ENCODE peak calls at places on chromosomes 12 and 14, in five cellular contexts. F is transverse colon, W is PC-9, X is mammary epithelial cell, U is SK-N-SH. L is an unnamed sample.
A peak's percentile ranks its signal among the peaks of the same experiment; 100 is the strongest.

GRCh38 chr14:36661506-36662257 is at the start of gene PAX9:
- DNase-seq in W (peak; percentile 75), F (peak; percentile 86), U (peak; percentile 78), X (peak; percentile 87), L (peak; percentile 82)

GRCh38 chr12:57205931-57206330 is 10.7 kb upstream of the NXPH4 start:
- DNase-seq in W (no peak), F (no peak), X (no peak), U (no peak), L (no peak)

GRCh38 chr14:81172353-81172752 is 48.4 kb downstream of the GTF2A1 start:
- DNase-seq in U (no peak), X (no peak), W (no peak), F (no peak), L (no peak)

GRCh38 chr12:79737875-79738718 is 47.3 kb upstream of the PAWR start:
- DNase-seq in F (peak; percentile 57), W (peak; percentile 63), U (peak; percentile 28), X (peak; percentile 57), L (peak; percentile 43)

GRCh38 chr12:92365333-92365732 is 219.7 kb upstream of the BTG1 start:
- DNase-seq in F (no peak), X (no peak), W (no peak), U (no peak), L (no peak)

GRCh38 chr12:1741154-1741949 is 50.5 kb downstream of the ADIPOR2 start:
- DNase-seq in U (no peak), X (peak; percentile 9), F (no peak), W (peak; percentile 42), L (no peak)

GRCh38 chr12:2967651-2968050 is 8.5 kb downstream of the TEAD4 start:
- DNase-seq in X (no peak), U (no peak), W (no peak), F (peak; percentile 33), L (no peak)

GRCh38 chr12:80593766-80594165 is 113.7 kb upstream of the MYF6 start:
- DNase-seq in X (peak; percentile 2), W (no peak), U (no peak), F (no peak), L (no peak)

GRCh38 chr12:52313926-52314325 is 7.3 kb downstream of the KRT83 start:
- DNase-seq in U (no peak), F (no peak), W (no peak), X (no peak), L (no peak)

GRCh38 chr14:67643671-67644070 is 24.0 kb downstream of the ARG2 start:
- DNase-seq in W (peak; percentile 55), U (no peak), F (no peak), X (peak; percentile 12), L (no peak)

GRCh38 chr12:233615-233968 is 19.6 kb upstream of the SLC6A12 start:
- DNase-seq in F (no peak), W (no peak), U (no peak), X (no peak), L (no peak)

GRCh38 chr12:71710276-71711125 is 24.6 kb downstream of the TMEM19 start:
- DNase-seq in X (peak; percentile 97), U (no peak), W (peak; percentile 90), F (no peak), L (no peak)

GRCh38 chr12:106345739-106346138 is 11.8 kb upstream of the POLR3B start:
- DNase-seq in U (peak; percentile 25), W (peak; percentile 40), X (peak; percentile 96), F (no peak), L (peak; percentile 39)

GRCh38 chr14:68696721-68697495 is 96.0 kb downstream of the ZFP36L1 start:
- DNase-seq in X (no peak), F (no peak), U (no peak), W (peak; percentile 20), L (no peak)

GRCh38 chr12:86186449-86186848 is 69.7 kb downstream of the MGAT4C start:
- DNase-seq in X (peak; percentile 2), U (no peak), W (no peak), F (no peak), L (no peak)

GRCh38 chr12:93794738-93795137 is 117.6 kb downstream of the CRADD start:
- DNase-seq in X (no peak), F (no peak), W (no peak), U (no peak), L (no peak)

GRCh38 chr12:15824516-15824915 is 35.3 kb upstream of the EPS8 start:
- DNase-seq in X (no peak), U (no peak), F (no peak), W (no peak), L (no peak)

GRCh38 chr12:15897433-15897832 is 13.7 kb upstream of the DERA start:
- DNase-seq in X (no peak), F (no peak), U (no peak), W (no peak), L (no peak)

GRCh38 chr12:110689002-110689600 is at the start of gene HVCN1:
- DNase-seq in X (no peak), F (peak; percentile 60), U (peak; percentile 77), W (no peak), L (no peak)

GRCh38 chr12:107514887-107515445 is 170.6 kb upstream of the PWP1 start:
- DNase-seq in W (peak; percentile 89), F (no peak), U (no peak), X (no peak), L (no peak)

DNA sequence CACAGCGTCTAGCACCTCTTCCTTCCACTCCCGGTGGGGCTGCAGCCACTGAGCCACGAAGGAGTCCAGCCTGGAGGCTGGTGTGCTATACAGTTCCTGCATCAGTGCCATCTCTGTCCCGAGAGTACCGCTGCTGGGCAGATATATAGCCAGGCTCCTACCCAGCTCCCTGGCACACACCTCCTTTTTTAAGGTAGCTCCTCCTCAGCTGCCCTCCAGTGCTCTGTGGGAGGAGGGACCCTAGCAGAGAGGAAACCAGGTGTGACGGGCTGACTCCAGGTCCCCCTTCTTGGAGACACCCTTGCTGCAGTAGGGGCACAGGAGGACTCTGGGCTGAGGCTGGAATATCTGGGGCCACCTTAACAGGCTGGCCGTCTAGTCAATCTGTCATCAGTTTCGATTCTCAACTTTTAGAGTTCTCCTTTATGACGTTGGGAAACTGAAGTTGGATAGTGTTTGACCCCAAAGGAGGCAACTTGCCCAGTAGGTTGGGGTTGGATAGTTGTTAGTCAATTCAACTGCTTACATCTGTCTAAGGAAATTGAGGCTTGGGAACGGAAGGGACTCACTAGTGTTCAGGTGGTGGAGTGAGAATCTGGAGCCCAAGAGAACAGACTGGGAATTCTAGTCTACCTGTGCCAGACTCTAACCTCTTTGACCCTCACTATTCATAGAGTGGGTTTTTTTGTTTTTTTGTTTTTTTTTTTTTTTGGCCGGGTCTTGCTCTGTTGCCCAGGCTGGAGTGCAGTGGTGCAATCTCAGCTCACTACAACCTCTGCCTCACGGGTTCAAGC is at the start of gene OASL:
- DNase-seq in X (peak; percentile 88), W (peak; percentile 77), F (peak; percentile 77), U (peak; percentile 34), L (no peak)
- H3K4me3 ChIP-seq in X (peak within 1 kb of the TSS; percentile 32), W (peak within 1 kb of the TSS; percentile 47), F (peak within 1 kb of the TSS; percentile 29), U (peak within 1 kb of the TSS; percentile 37), L (peak within 1 kb of the TSS; percentile 27)

GRCh38 chr12:132194056-132194455 is 49.8 kb downstream of the NOC4L start:
- DNase-seq in W (no peak), F (no peak), X (no peak), U (no peak), L (no peak)
- TF ChIP-seq CTCF in W (peak; percentile 57), F (no peak), X (peak; percentile 35), U (peak; percentile 44), L (peak; percentile 16)

GRCh38 chr12:120394483-120395367 is 25.8 kb upstream of the MSI1 start:
- DNase-seq in F (peak; percentile 70), U (no peak), X (peak; percentile 51), W (peak; percentile 88), L (peak; percentile 92)

GRCh38 chr12:120399531-120399930 is 30.6 kb upstream of the MSI1 start:
- DNase-seq in U (no peak), X (no peak), F (no peak), W (no peak), L (no peak)

GRCh38 chr12:120402217-120402616 is 33.3 kb upstream of the MSI1 start:
- DNase-seq in W (no peak), X (no peak), U (peak; percentile 39), F (no peak), L (no peak)

GRCh38 chr12:120397827-120398563 is 29.0 kb upstream of the MSI1 start:
- DNase-seq in W (no peak), U (no peak), X (no peak), F (no peak), L (peak; percentile 30)
- H3K4me3 ChIP-seq in W (no peak overlapping the region), U (no peak overlapping the region), X (no peak overlapping the region), F (no peak overlapping the region), L (no peak overlapping the region)

GRCh38 chr14:92905667-92906066 is 17.3 kb upstream of the CHGA start:
- DNase-seq in X (no peak), W (no peak), F (no peak), U (no peak), L (no peak)

GRCh38 chr14:92903359-92903758 is 19.6 kb upstream of the CHGA start:
- DNase-seq in X (no peak), W (no peak), F (no peak), U (no peak), L (no peak)

GRCh38 chr14:92907316-92907911 is 15.5 kb upstream of the CHGA start:
- DNase-seq in X (no peak), W (no peak), F (no peak), U (no peak), L (no peak)

GRCh38 chr14:92906420-92906819 is 16.5 kb upstream of the CHGA start:
- DNase-seq in F (no peak), U (peak; percentile 36), X (no peak), W (no peak), L (no peak)

GRCh38 chr14:92906823-92907222 is 16.1 kb upstream of the CHGA start:
- DNase-seq in U (peak; percentile 75), W (no peak), F (no peak), X (no peak), L (no peak)
- TF ChIP-seq CTCF in U (no peak), W (no peak), F (no peak), X (no peak), L (no peak)

L was measured in LNCaP clone FGC.